ENCODE peak calls at places on chromosome 7, in ten cellular contexts. L, P, I, Y, H, N, W, D, A and T are unnamed samples.

GRCh38 chr7:27482219-27482618 is 180.5 kb downstream of the HIBADH start:
- DNase-seq in A (no peak), I (no peak), W (no peak), L (no peak), P (no peak), Y (no peak), N (no peak), D (no peak), H (no peak), T (no peak)

GRCh38 chr7:722847-723246 is 3.7 kb upstream of the DNAAF5 start:
- DNase-seq in L (no peak), N (no peak), I (no peak), A (no peak), W (no peak), P (no peak), Y (no peak), H (no peak), D (no peak), T (no peak)

GRCh38 chr7:130189281-130189782 is 15.9 kb downstream of the TMEM209 start:
- DNase-seq in H (peak; percentile 24), D (no peak), Y (no peak), W (no peak), L (no peak), N (no peak), A (no peak), P (no peak), I (no peak), T (no peak)

GRCh38 chr7:105198223-105198622 is 184.2 kb downstream of the KMT2E start:
- DNase-seq in Y (no peak), D (no peak), H (peak; percentile 96), L (peak; percentile 15), A (peak; percentile 69), N (no peak), I (peak; percentile 44), P (no peak), W (no peak), T (no peak)

GRCh38 chr7:2606539-2606936 is 25.2 kb upstream of the TTYH3 start:
- DNase-seq in A (no peak), I (no peak), Y (no peak), P (no peak), H (no peak), N (no peak), L (no peak), D (peak; percentile 62), W (no peak), T (no peak)

GRCh38 chr7:40015790-40016296 is 65.8 kb downstream of the CDK13 start:
- DNase-seq in H (peak; percentile 59), L (no peak), P (no peak), D (peak; percentile 41), A (no peak), I (peak; percentile 5), Y (no peak), W (peak; percentile 67), N (no peak), T (peak; percentile 42)

GRCh38 chr7:92717982-92718716 is 118.2 kb downstream of the CDK6 start:
- DNase-seq in P (peak; percentile 79), A (no peak), L (no peak), N (peak; percentile 13), Y (peak; percentile 31), H (peak; percentile 52), D (no peak), W (peak; percentile 68), I (no peak), T (no peak)

GRCh38 chr7:47988496-47989386 is 9.3 kb upstream of the HUS1 start:
- DNase-seq in H (peak; percentile 41), D (peak; percentile 56), W (no peak), I (no peak), P (no peak), Y (peak; percentile 40), N (no peak), L (no peak), A (no peak), T (no peak)

GRCh38 chr7:121313793-121314676 is 14.8 kb upstream of the WNT16 start:
- DNase-seq in A (no peak), N (no peak), W (peak; percentile 90), L (no peak), Y (no peak), I (peak; percentile 48), H (peak; percentile 76), D (no peak), P (no peak), T (peak; percentile 48)

GRCh38 chr7:4641091-4641666 is 40.9 kb upstream of the FOXK1 start:
- DNase-seq in P (no peak), N (no peak), W (no peak), Y (no peak), A (no peak), H (no peak), L (no peak), I (no peak), D (no peak), T (no peak)

GRCh38 chr7:158585721-158586498 is 1.7 kb downstream of the PTPRN2 start:
- DNase-seq in D (no peak), A (no peak), I (no peak), P (no peak), L (no peak), N (no peak), W (no peak), H (no peak), Y (no peak), T (no peak)

GRCh38 chr7:158586499-158587191 is 978 bp downstream of the PTPRN2 start:
- DNase-seq in I (no peak), A (no peak), P (no peak), Y (no peak), H (no peak), W (no peak), L (peak; percentile 14), N (no peak), D (peak; percentile 76), T (no peak)

GRCh38 chr7:158588085-158588877 is 658 bp upstream of the PTPRN2 start:
- DNase-seq in I (peak; percentile 32), D (no peak), A (no peak), W (no peak), N (no peak), Y (no peak), P (no peak), H (no peak), L (peak; percentile 65), T (no peak)

GRCh38 chr7:158588878-158589442 is 1.3 kb upstream of the PTPRN2 start:
- DNase-seq in I (no peak), Y (no peak), A (no peak), D (no peak), W (no peak), P (no peak), N (no peak), H (no peak), L (no peak), T (no peak)

DNA sequence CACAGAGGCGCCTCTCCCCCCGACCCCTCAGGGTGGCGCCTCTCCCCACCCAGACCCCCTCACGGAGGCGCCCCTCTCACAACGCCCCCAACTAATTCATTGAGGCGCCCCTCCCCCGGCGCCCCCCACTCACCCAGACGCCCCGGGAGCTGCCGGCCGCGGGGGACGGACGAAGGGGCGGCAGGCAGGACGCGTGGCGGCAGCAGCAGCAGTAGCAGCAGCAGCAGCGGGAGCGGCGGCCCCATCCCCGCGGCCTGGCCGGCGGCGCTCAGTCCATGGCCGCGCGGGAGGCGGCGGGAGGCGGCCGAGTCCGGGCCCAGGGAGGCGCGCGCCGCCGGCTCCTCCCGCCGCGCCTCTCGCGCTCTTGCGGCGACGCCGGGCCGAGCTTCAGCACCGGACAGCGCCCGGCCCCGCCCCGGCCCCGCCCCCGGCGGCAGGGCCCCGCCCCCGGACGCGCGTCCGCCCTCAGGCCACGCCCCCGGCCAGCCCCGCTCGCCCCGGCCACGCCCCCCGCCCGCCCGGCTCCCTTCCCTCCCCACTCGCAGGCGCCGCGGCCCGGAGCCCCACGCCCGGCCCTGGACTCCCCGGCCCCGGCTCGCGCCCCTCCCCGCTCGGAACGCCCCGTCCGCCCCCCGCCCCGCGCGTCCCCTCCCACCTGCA is at the start of gene PTPRN2:
- DNase-seq in W (peak; percentile 68), P (no peak), A (no peak), I (peak; percentile 92), H (peak; percentile 67), L (peak; percentile 96), D (peak; percentile 100), Y (peak; percentile 58), N (no peak), T (no peak)
- H3K4me3 ChIP-seq in W (peak within 1 kb of the TSS; percentile 30), P (peak within 1 kb of the TSS; percentile 68), A (peak within 1 kb of the TSS; percentile 49), I (no peak within 1 kb of the TSS), H (peak within 1 kb of the TSS; percentile 44), L (peak within 1 kb of the TSS; percentile 54), D (peak within 1 kb of the TSS; percentile 59), Y (peak within 1 kb of the TSS; percentile 47), N (peak within 1 kb of the TSS; percentile 70), T (peak within 1 kb of the TSS; percentile 47)

GRCh38 chr7:55537458-55537825 is 34.9 kb downstream of the VOPP1 start:
- DNase-seq in D (no peak), I (no peak), P (no peak), L (no peak), W (no peak), N (no peak), Y (no peak), A (no peak), H (no peak), T (no peak)

GRCh38 chr7:55538538-55538937 is 33.8 kb downstream of the VOPP1 start:
- DNase-seq in W (peak; percentile 72), L (no peak), A (peak; percentile 85), P (no peak), N (no peak), I (peak; percentile 35), Y (no peak), D (no peak), H (peak; percentile 95), T (no peak)

GRCh38 chr7:55534916-55535636 is 37.2 kb downstream of the VOPP1 start:
- DNase-seq in A (no peak), N (no peak), H (no peak), Y (no peak), I (no peak), W (no peak), P (no peak), L (no peak), D (no peak), T (no peak)

GRCh38 chr7:55535637-55536016 is 36.7 kb downstream of the VOPP1 start:
- DNase-seq in A (no peak), H (no peak), D (no peak), N (no peak), P (no peak), Y (no peak), I (no peak), W (no peak), L (no peak), T (no peak)

GRCh38 chr7:55536619-55537457 is 35.5 kb downstream of the VOPP1 start:
- DNase-seq in P (no peak), N (no peak), I (no peak), A (no peak), H (no peak), W (no peak), Y (no peak), D (no peak), L (peak; percentile 45), T (no peak)
- TF ChIP-seq CTCF in P (no peak), N (no peak), I (no peak), A (no peak), H (peak; percentile 8), W (no peak), Y (no peak), D (no peak), L (peak; percentile 10), T (no peak)

GRCh38 chr7:152085116-152085515 is 59.6 kb downstream of the GALNT11 start:
- DNase-seq in H (no peak), N (no peak), A (no peak), D (no peak), Y (no peak), P (no peak), L (no peak), I (no peak), W (no peak), T (peak; percentile 91)
- H3K4me3 ChIP-seq in H (no peak overlapping the region), N (no peak overlapping the region), A (no peak overlapping the region), D (no peak overlapping the region), Y (no peak overlapping the region), P (no peak overlapping the region), L (no peak overlapping the region), I (no peak overlapping the region), W (no peak overlapping the region), T (peak overlapping the region; percentile 49)

GRCh38 chr7:98241674-98242241 is 10.3 kb downstream of the TECPR1 start:
- DNase-seq in W (no peak), H (no peak), Y (no peak), L (no peak), P (peak; percentile 66), I (no peak), A (no peak), N (no peak), D (no peak), T (no peak)
- TF ChIP-seq CTCF in W (no peak), H (no peak), Y (no peak), L (no peak), P (no peak), I (no peak), A (no peak), N (no peak), D (no peak), T (no peak)